ENCODE peak calls at places on chromosomes 3 and 15, in seven cellular contexts. D is NCI-H146, N is NCI-H1092 treated with DMSO at 0.1 percent for 48 hours, J is cardiac muscle cell, Y is AG09319, A is posterior cingulate gyrus, P is EH. G is an unnamed sample.

GRCh38 chr3:108818404-108818803 is 4.2 kb upstream of the TRAT1 start:
- DNase-seq in D (peak), N (peak), J (peak), Y (no peak), A (no peak), P (no peak), G (no peak)

GRCh38 chr3:66177026-66177425 is 43.8 kb upstream of the SLC25A26 start:
- DNase-seq in D (no peak), N (no peak), J (no peak), Y (no peak), A (no peak), P (no peak), G (no peak)

GRCh38 chr3:188869628-188870027 is 302.1 kb upstream of the TPRG1 start:
- DNase-seq in D (no peak), N (no peak), J (no peak), Y (no peak), A (no peak), P (no peak), G (no peak)

GRCh38 chr3:183871541-183871940 is 13.1 kb downstream of the PARL start:
- DNase-seq in D (no peak), N (no peak), J (no peak), Y (no peak), A (no peak), P (no peak), G (no peak)

GRCh38 chr15:69760890-69761568 is 308.4 kb downstream of the RPLP1 start:
- DNase-seq in D (no peak), N (no peak), J (peak), Y (peak), A (no peak), P (peak), G (no peak)

GRCh38 chr15:50235794-50236193 is 29.7 kb downstream of the HDC start:
- DNase-seq in D (no peak), N (no peak), J (peak), Y (no peak), A (no peak), P (peak), G (no peak)

GRCh38 chr15:36291501-36291900 is 287.9 kb upstream of the CDIN1 start:
- DNase-seq in D (no peak), N (no peak), J (no peak), Y (no peak), A (no peak), P (no peak), G (no peak)

GRCh38 chr15:64877435-64877834 is 34.3 kb upstream of the ANKDD1A start:
- DNase-seq in D (no peak), N (no peak), J (peak), Y (no peak), A (no peak), P (peak), G (no peak)

GRCh38 chr15:100525894-100526512 is 2.7 kb downstream of the CERS3 start:
- DNase-seq in D (no peak), N (peak), J (peak), Y (no peak), A (peak), P (no peak), G (no peak)

GRCh38 chr15:59522988-59523461 is 85.0 kb downstream of the FAM81A start:
- DNase-seq in D (peak), N (no peak), J (no peak), Y (no peak), A (no peak), P (no peak), G (no peak)

GRCh38 chr15:88664151-88664778 is 25.4 kb downstream of the ISG20 start:
- DNase-seq in D (no peak), N (no peak), J (peak), Y (no peak), A (no peak), P (peak), G (no peak)

GRCh38 chr3:61894988-61895935 is 333.9 kb downstream of the PTPRG start:
- DNase-seq in D (peak), N (no peak), J (peak), Y (peak), A (no peak), P (peak), G (no peak)

GRCh38 chr3:142866841-142867631 is 21.8 kb downstream of the PCOLCE2 start:
- DNase-seq in D (peak), N (no peak), J (no peak), Y (no peak), A (no peak), P (no peak), G (peak)

GRCh38 chr3:168116279-168116678 is 20.6 kb upstream of the GOLIM4 start:
- DNase-seq in D (no peak), N (no peak), J (peak), Y (peak), A (no peak), P (no peak), G (no peak)

GRCh38 chr3:81886081-81886480 is 124.6 kb upstream of the GBE1 start:
- DNase-seq in D (no peak), N (no peak), J (no peak), Y (peak), A (no peak), P (peak), G (no peak)

GRCh38 chr3:71305246-71306206 is 278.0 kb downstream of the FOXP1 start:
- DNase-seq in D (peak), N (peak), J (peak), Y (no peak), A (no peak), P (no peak), G (no peak)

GRCh38 chr15:66165856-66166255 is 87.7 kb downstream of the MEGF11 start:
- DNase-seq in D (no peak), N (peak), J (no peak), Y (no peak), A (no peak), P (no peak), G (no peak)

GRCh38 chr3:160945346-160945745 is 159.8 kb downstream of the B3GALNT1 start:
- DNase-seq in D (no peak), N (no peak), J (no peak), Y (no peak), A (no peak), P (no peak), G (no peak)

GRCh38 chr15:63191895-63192603 is 2.6 kb downstream of the RAB8B start:
- DNase-seq in D (no peak), N (no peak), J (peak), Y (no peak), A (no peak), P (no peak), G (no peak)

GRCh38 chr3:193132247-193132646 is 108.8 kb upstream of the PLAAT1 start:
- DNase-seq in D (no peak), N (no peak), J (no peak), Y (no peak), A (no peak), P (no peak), G (no peak)

GRCh38 chr3:180804871-180805430 is 107.5 kb upstream of the FXR1 start:
- DNase-seq in D (peak), N (peak), J (peak), Y (no peak), A (no peak), P (peak), G (peak)

GRCh38 chr15:62569460-62570404 is 404.6 kb upstream of the C2CD4B start:
- DNase-seq in D (peak), N (peak), J (peak), Y (peak), A (no peak), P (peak), G (peak)

GRCh38 chr3:195270079-195270349 is 945 bp downstream of the XXYLT1 start:
- DNase-seq in D (no peak), N (no peak), J (no peak), Y (no peak), A (no peak), P (no peak), G (no peak)

GRCh38 chr3:134753999-134754742 is 40.9 kb upstream of the EPHB1 start:
- DNase-seq in D (peak), N (no peak), J (peak), Y (no peak), A (no peak), P (peak), G (no peak)

GRCh38 chr3:24365168-24365567 is 129.5 kb downstream of the THRB start:
- DNase-seq in D (no peak), N (no peak), J (peak), Y (peak), A (no peak), P (peak), G (no peak)

GRCh38 chr3:39383913-39384664 is 919 bp downstream of the SLC25A38 start:
- DNase-seq in D (no peak), N (no peak), J (peak), Y (peak), A (peak), P (peak), G (no peak)

GRCh38 chr15:76973362-76973743 is 21.6 kb upstream of the PSTPIP1 start:
- DNase-seq in D (peak), N (no peak), J (peak), Y (no peak), A (no peak), P (peak), G (no peak)

GRCh38 chr3:52422669-52423068 is 22.2 kb downstream of the SEMA3G start:
- DNase-seq in D (no peak), N (no peak), J (no peak), Y (no peak), A (no peak), P (no peak), G (no peak)

GRCh38 chr3:27591811-27592210 is 107.6 kb upstream of the SLC4A7 start:
- DNase-seq in D (peak), N (no peak), J (peak), Y (no peak), A (no peak), P (no peak), G (no peak)